ENCODE peak calls at places on chromosomes 2 and 18, in five cellular contexts. One of them, this sample, is unnamed.

GRCh38 chr2:197215988-197216979 is 94.3 kb downstream of the ANKRD44 start:
- DNase-seq in H1: no peak
- DNase-seq in HepG2: no peak
- DNase-seq in K562: no peak
- DNase-seq in GM12878: peak; percentile 80
- DNase-seq in this sample: no peak

GRCh38 chr18:59446012-59446411 is 86.9 kb upstream of the LMAN1 start:
- DNase-seq in GM12878: no peak
- DNase-seq in HepG2: no peak
- DNase-seq in H1: no peak
- DNase-seq in K562: no peak
- DNase-seq in this sample: peak; percentile 62

GRCh38 chr2:25381502-25381901 is 39.8 kb upstream of the DNMT3A start:
- DNase-seq in K562: no peak
- DNase-seq in GM12878: no peak
- DNase-seq in H1: no peak
- DNase-seq in HepG2: no peak
- DNase-seq in this sample: no peak

GRCh38 chr2:217393585-217394032 is 533.7 kb upstream of the TNP1 start:
- DNase-seq in GM12878: no peak
- DNase-seq in K562: no peak
- DNase-seq in HepG2: no peak
- DNase-seq in H1: no peak
- DNase-seq in this sample: no peak

GRCh38 chr2:176473177-176473576 is 203.9 kb downstream of the MTX2 start:
- DNase-seq in HepG2: no peak
- DNase-seq in H1: no peak
- DNase-seq in K562: no peak
- DNase-seq in GM12878: no peak
- DNase-seq in this sample: no peak

GRCh38 chr18:79546781-79547272 is 132.8 kb upstream of the CTDP1 start:
- DNase-seq in HepG2: no peak
- DNase-seq in GM12878: no peak
- DNase-seq in H1: no peak
- DNase-seq in K562: no peak
- DNase-seq in this sample: no peak

GRCh38 chr18:25832008-25832604 is 258.3 kb downstream of the SS18 start:
- DNase-seq in HepG2: peak; percentile 25
- DNase-seq in GM12878: no peak
- DNase-seq in H1: peak; percentile 17
- DNase-seq in K562: peak; percentile 55
- DNase-seq in this sample: peak; percentile 80

GRCh38 chr18:12283256-12283655 is 24.8 kb upstream of the TUBB6 start:
- DNase-seq in GM12878: no peak
- DNase-seq in HepG2: peak; percentile 29
- DNase-seq in K562: peak; percentile 64
- DNase-seq in H1: no peak
- DNase-seq in this sample: peak; percentile 75

GRCh38 chr18:47801817-47802216 is 128.6 kb downstream of the SMAD2 start:
- DNase-seq in HepG2: no peak
- DNase-seq in H1: no peak
- DNase-seq in K562: no peak
- DNase-seq in GM12878: no peak
- DNase-seq in this sample: no peak

GRCh38 chr2:132651115-132652099 is 18.6 kb downstream of the LYPD1 start:
- DNase-seq in H1: no peak
- DNase-seq in GM12878: no peak
- DNase-seq in K562: peak; percentile 14
- DNase-seq in HepG2: peak; percentile 59
- DNase-seq in this sample: peak; percentile 64

GRCh38 chr2:100588071-100588786 is 25.4 kb downstream of the PDCL3 start:
- DNase-seq in H1: no peak
- DNase-seq in GM12878: peak; percentile 38
- DNase-seq in K562: peak; percentile 38
- DNase-seq in HepG2: no peak
- DNase-seq in this sample: no peak

GRCh38 chr2:32355976-32356734 is 668 bp upstream of the BIRC6 start:
- DNase-seq in HepG2: no peak
- DNase-seq in K562: no peak
- DNase-seq in H1: no peak
- DNase-seq in GM12878: no peak
- DNase-seq in this sample: no peak

GRCh38 chr2:227536445-227536844 is 62.2 kb upstream of the SCYGR2 start:
- DNase-seq in H1: no peak
- DNase-seq in K562: no peak
- DNase-seq in GM12878: no peak
- DNase-seq in HepG2: peak; percentile 3
- DNase-seq in this sample: no peak

GRCh38 chr2:44943031-44943692 is 1.7 kb downstream of the SIX3 start:
- DNase-seq in H1: no peak
- DNase-seq in HepG2: no peak
- DNase-seq in K562: no peak
- DNase-seq in GM12878: no peak
- DNase-seq in this sample: no peak

GRCh38 chr2:96685592-96686459 is 43.3 kb downstream of the FER1L5 start:
- DNase-seq in HepG2: peak; percentile 74
- DNase-seq in K562: peak; percentile 42
- DNase-seq in GM12878: no peak
- DNase-seq in H1: no peak
- DNase-seq in this sample: peak; percentile 60

GRCh38 chr2:154133823-154134222 is 262.1 kb downstream of the GALNT13 start:
- DNase-seq in HepG2: no peak
- DNase-seq in GM12878: no peak
- DNase-seq in H1: no peak
- DNase-seq in K562: no peak
- DNase-seq in this sample: no peak

GRCh38 chr18:75456277-75456676 is 28.8 kb upstream of the SMIM21 start:
- DNase-seq in H1: no peak
- DNase-seq in GM12878: no peak
- DNase-seq in HepG2: no peak
- DNase-seq in K562: no peak
- DNase-seq in this sample: peak; percentile 30

GRCh38 chr2:74554821-74555531 is 456 bp downstream of the DOK1 start:
- DNase-seq in K562: peak; percentile 70
- DNase-seq in HepG2: no peak
- DNase-seq in GM12878: no peak
- DNase-seq in H1: no peak
- DNase-seq in this sample: peak; percentile 66

GRCh38 chr2:134336936-134337335 is 83.1 kb downstream of the MGAT5 start:
- DNase-seq in HepG2: no peak
- DNase-seq in K562: no peak
- DNase-seq in GM12878: no peak
- DNase-seq in H1: no peak
- DNase-seq in this sample: no peak

GRCh38 chr2:24164416-24164973 is 10.4 kb upstream of the FAM228A start:
- DNase-seq in GM12878: peak; percentile 21
- DNase-seq in HepG2: peak; percentile 41
- DNase-seq in H1: peak; percentile 29
- DNase-seq in K562: peak; percentile 78
- DNase-seq in this sample: peak; percentile 81

GRCh38 chr2:177551989-177552413 is 159.4 kb downstream of the AGPS start:
- DNase-seq in HepG2: no peak
- DNase-seq in H1: no peak
- DNase-seq in K562: peak; percentile 21
- DNase-seq in GM12878: no peak
- DNase-seq in this sample: peak; percentile 60

GRCh38 chr2:96321230-96322103 is 3.6 kb upstream of the ITPRIPL1 start:
- DNase-seq in GM12878: peak; percentile 82
- DNase-seq in K562: peak; percentile 71
- DNase-seq in HepG2: peak; percentile 14
- DNase-seq in H1: no peak
- DNase-seq in this sample: peak; percentile 86

GRCh38 chr2:27736031-27736889 is 35.3 kb upstream of the MRPL33 start:
- DNase-seq in HepG2: no peak
- DNase-seq in H1: no peak
- DNase-seq in GM12878: no peak
- DNase-seq in K562: no peak
- DNase-seq in this sample: no peak

GRCh38 chr2:227407601-227408089 is 19.9 kb upstream of the SCYGR1 start:
- DNase-seq in GM12878: no peak
- DNase-seq in H1: no peak
- DNase-seq in HepG2: no peak
- DNase-seq in K562: no peak
- DNase-seq in this sample: no peak

GRCh38 chr18:59870623-59871130 is 29.1 kb upstream of the PMAIP1 start:
- DNase-seq in H1: no peak
- DNase-seq in GM12878: no peak
- DNase-seq in HepG2: no peak
- DNase-seq in K562: no peak
- DNase-seq in this sample: no peak

GRCh38 chr2:60317029-60317386 is 236.4 kb downstream of the BCL11A start:
- DNase-seq in H1: no peak
- DNase-seq in GM12878: no peak
- DNase-seq in K562: no peak
- DNase-seq in HepG2: no peak
- DNase-seq in this sample: no peak
- H3K27me3 ChIP-seq in H1: no peaks in the 10 kb centered on the region
- H3K27me3 ChIP-seq in GM12878: no peaks in the 10 kb centered on the region
- H3K27me3 ChIP-seq in K562: peaks cover 2% of the 10 kb centered on the region
- H3K27me3 ChIP-seq in HepG2: no peaks in the 10 kb centered on the region
- H3K27me3 ChIP-seq in this sample: no peaks in the 10 kb centered on the region

GRCh38 chr18:56089607-56090258 is 501.7 kb upstream of the TCF4 start:
- DNase-seq in K562: no peak
- DNase-seq in GM12878: no peak
- DNase-seq in HepG2: no peak
- DNase-seq in H1: no peak
- DNase-seq in this sample: no peak
- TF ChIP-seq CREB1 in K562: no peak
- TF ChIP-seq CREB1 in GM12878: no peak
- TF ChIP-seq CREB1 in HepG2: no peak
- TF ChIP-seq CREB1 in H1: no peak
- TF ChIP-seq CREB1 in this sample: no peak

GRCh38 chr2:104867351-104868080 is 13.6 kb downstream of the POU3F3 start:
- DNase-seq in HepG2: no peak
- DNase-seq in K562: no peak
- DNase-seq in GM12878: no peak
- DNase-seq in H1: no peak
- DNase-seq in this sample: peak; percentile 73

GRCh38 chr2:104866883-104867350 is 13.0 kb downstream of the POU3F3 start:
- DNase-seq in GM12878: no peak
- DNase-seq in HepG2: no peak
- DNase-seq in K562: no peak
- DNase-seq in H1: no peak
- DNase-seq in this sample: peak; percentile 51

GRCh38 chr2:104864751-104865470 is 11.0 kb downstream of the POU3F3 start:
- DNase-seq in GM12878: no peak
- DNase-seq in H1: no peak
- DNase-seq in K562: no peak
- DNase-seq in HepG2: no peak
- DNase-seq in this sample: peak; percentile 0

GRCh38 chr2:104868081-104868806 is 14.3 kb downstream of the POU3F3 start:
- DNase-seq in H1: no peak
- DNase-seq in K562: no peak
- DNase-seq in HepG2: no peak
- DNase-seq in GM12878: no peak
- DNase-seq in this sample: no peak

GRCh38 chr2:104866122-104866864 is 12.4 kb downstream of the POU3F3 start:
- DNase-seq in GM12878: no peak
- DNase-seq in HepG2: no peak
- DNase-seq in H1: no peak
- DNase-seq in K562: no peak
- DNase-seq in this sample: peak; percentile 62
- H3K27me3 ChIP-seq in GM12878: peaks cover 14% of the 10 kb centered on the region
- H3K27me3 ChIP-seq in HepG2: peaks cover 23% of the 10 kb centered on the region
- H3K27me3 ChIP-seq in H1: peaks cover 84% of the 10 kb centered on the region
- H3K27me3 ChIP-seq in K562: peaks cover 8% of the 10 kb centered on the region
- H3K27me3 ChIP-seq in this sample: peaks cover 98% of the 10 kb centered on the region

DNA sequence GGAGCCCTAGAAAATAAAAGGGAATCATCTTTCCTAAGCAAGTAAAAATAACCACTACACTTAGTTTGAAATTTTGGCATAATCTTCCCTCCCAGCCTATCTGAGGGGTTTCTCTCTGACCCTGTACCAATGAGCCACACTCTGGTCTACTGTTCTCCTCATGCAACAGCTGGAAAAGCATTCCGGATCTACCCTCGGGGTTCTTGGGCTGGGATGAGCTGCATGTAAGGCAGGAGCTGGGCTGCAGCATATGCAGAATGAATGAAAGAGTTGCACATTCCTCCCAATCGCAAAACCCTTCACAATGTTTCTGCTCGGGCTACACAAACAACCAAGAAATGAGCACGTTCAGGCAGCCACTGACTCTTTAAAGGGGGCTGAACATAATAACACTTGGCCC is 180.2 kb upstream of the ZFP36L2 start:
- DNase-seq in H1: no peak
- DNase-seq in HepG2: no peak
- DNase-seq in K562: no peak
- DNase-seq in GM12878: no peak
- DNase-seq in this sample: peak; percentile 20
- TF ChIP-seq CREB1 in H1: no peak
- TF ChIP-seq CREB1 in HepG2: no peak
- TF ChIP-seq CREB1 in K562: no peak
- TF ChIP-seq CREB1 in GM12878: no peak
- TF ChIP-seq CREB1 in this sample: no peak